ENCODE peak calls at places on chromosomes 16 and 17, in five cellular contexts. W is NCI-H1694; G is NCI-H2029 treated with DMSO at 0.1 percent for 48 hours; K is stimulated activated CD4-positive, alpha-beta T cell treated with anti-CD3 and anti-CD28 coated beads, TNF-alpha, amount 100 ng/mL, for 4 hours; H is LHCN-M2. C is an unnamed sample.

GRCh38 chr17:35170968-35171771 is 23.0 kb downstream of the SLC35G3 start:
- DNase-seq in G (no peak), H (peak; percentile 46), K (no peak), W (no peak), C (no peak)

GRCh38 chr17:50283246-50283645 is 9.0 kb downstream of the TMEM92 start:
- DNase-seq in K (no peak), W (no peak), G (no peak), H (no peak), C (no peak)

GRCh38 chr17:27776882-27777624 is 23.3 kb downstream of the NOS2 start:
- DNase-seq in W (no peak), G (no peak), H (no peak), K (no peak), C (no peak)

GRCh38 chr17:81003711-81004335 is 12.2 kb downstream of the CHMP6 start:
- DNase-seq in K (no peak), G (no peak), H (no peak), W (no peak), C (no peak)

GRCh38 chr17:40550608-40551007 is 14.7 kb downstream of the CCR7 start:
- DNase-seq in K (no peak), W (no peak), H (peak; percentile 96), G (no peak), C (no peak)

GRCh38 chr16:79013004-79013403 is 587.5 kb downstream of the MAF start:
- DNase-seq in W (no peak), G (no peak), K (no peak), H (no peak), C (peak; percentile 5)

GRCh38 chr16:64470916-64471315 is 650.9 kb downstream of the CDH11 start:
- DNase-seq in K (no peak), G (no peak), W (no peak), H (no peak), C (no peak)

GRCh38 chr16:71954699-71955195 is 45.5 kb downstream of the PKD1L3 start:
- DNase-seq in W (no peak), G (no peak), K (no peak), H (no peak), C (no peak)

GRCh38 chr16:88700636-88701482 is 5.3 kb downstream of the RNF166 start:
- DNase-seq in H (peak; percentile 34), W (no peak), G (no peak), K (peak; percentile 92), C (peak; percentile 71)

GRCh38 chr16:84568066-84568465 is 49.8 kb downstream of the COTL1 start:
- DNase-seq in K (no peak), W (no peak), H (no peak), G (no peak), C (no peak)

C was measured in memory B cell.